ENCODE peak calls at places on chromosome 12, in seven cellular contexts. One of them, this sample, is unnamed.

GRCh38 chr12:118608770-118609344 is 232.5 kb downstream of the SUDS3 start:
- DNase-seq in AG10803: no peak
- DNase-seq in A549: no peak
- DNase-seq in ureter: no peak
- DNase-seq in Daoy: no peak
- DNase-seq in small intestine: no peak
- DNase-seq in CD8-positive, alpha-beta T cell: no peak
- DNase-seq in this sample: no peak

GRCh38 chr12:113310489-113310888 is 24.4 kb downstream of the SLC8B1 start:
- DNase-seq in AG10803: no peak
- DNase-seq in A549: peak; percentile 71
- DNase-seq in ureter: no peak
- DNase-seq in Daoy: peak; percentile 21
- DNase-seq in small intestine: peak; percentile 12
- DNase-seq in CD8-positive, alpha-beta T cell: no peak
- DNase-seq in this sample: no peak

GRCh38 chr12:120006248-120006975 is 17.4 kb downstream of the BICDL1 start:
- DNase-seq in AG10803: no peak
- DNase-seq in A549: no peak
- DNase-seq in ureter: no peak
- DNase-seq in Daoy: peak; percentile 48
- DNase-seq in small intestine: no peak
- DNase-seq in CD8-positive, alpha-beta T cell: no peak
- DNase-seq in this sample: no peak

GRCh38 chr12:120574106-120574505 is 7.1 kb downstream of the POP5 start:
- DNase-seq in AG10803: peak; percentile 18
- DNase-seq in A549: no peak
- DNase-seq in ureter: no peak
- DNase-seq in Daoy: no peak
- DNase-seq in small intestine: no peak
- DNase-seq in CD8-positive, alpha-beta T cell: no peak
- DNase-seq in this sample: no peak

GRCh38 chr12:64670856-64671639 is 60.8 kb downstream of the RASSF3 start:
- DNase-seq in AG10803: peak; percentile 60
- DNase-seq in A549: peak; percentile 74
- DNase-seq in ureter: no peak
- DNase-seq in Daoy: peak; percentile 57
- DNase-seq in small intestine: peak; percentile 91
- DNase-seq in CD8-positive, alpha-beta T cell: no peak
- DNase-seq in this sample: no peak

GRCh38 chr12:113473942-113474341 is 2.3 kb upstream of the LHX5 start:
- DNase-seq in AG10803: no peak
- DNase-seq in A549: no peak
- DNase-seq in ureter: no peak
- DNase-seq in Daoy: peak; percentile 45
- DNase-seq in small intestine: no peak
- DNase-seq in CD8-positive, alpha-beta T cell: no peak
- DNase-seq in this sample: no peak

GRCh38 chr12:50776749-50777728 is 13.1 kb downstream of the ATF1 start:
- DNase-seq in AG10803: no peak
- DNase-seq in A549: no peak
- DNase-seq in ureter: no peak
- DNase-seq in Daoy: no peak
- DNase-seq in small intestine: no peak
- DNase-seq in CD8-positive, alpha-beta T cell: no peak
- DNase-seq in this sample: no peak

GRCh38 chr12:78562358-78563205 is 302.0 kb upstream of the SYT1 start:
- DNase-seq in AG10803: peak; percentile 19
- DNase-seq in A549: peak; percentile 46
- DNase-seq in ureter: no peak
- DNase-seq in Daoy: no peak
- DNase-seq in small intestine: no peak
- DNase-seq in CD8-positive, alpha-beta T cell: no peak
- DNase-seq in this sample: no peak

GRCh38 chr12:47458273-47458672 is 247.6 kb downstream of the RPAP3 start:
- DNase-seq in AG10803: no peak
- DNase-seq in A549: peak; percentile 39
- DNase-seq in ureter: no peak
- DNase-seq in Daoy: no peak
- DNase-seq in small intestine: peak; percentile 3
- DNase-seq in CD8-positive, alpha-beta T cell: no peak
- DNase-seq in this sample: peak; percentile 16

GRCh38 chr12:89469361-89469760 is 55.2 kb downstream of the GALNT4 start:
- DNase-seq in AG10803: peak; percentile 29
- DNase-seq in A549: no peak
- DNase-seq in ureter: no peak
- DNase-seq in Daoy: peak; percentile 63
- DNase-seq in small intestine: no peak
- DNase-seq in CD8-positive, alpha-beta T cell: no peak
- DNase-seq in this sample: no peak

GRCh38 chr12:111102062-111102735 is 181.8 kb upstream of the MYL2 start:
- DNase-seq in AG10803: no peak
- DNase-seq in A549: no peak
- DNase-seq in ureter: peak; percentile 73
- DNase-seq in Daoy: no peak
- DNase-seq in small intestine: no peak
- DNase-seq in CD8-positive, alpha-beta T cell: no peak
- DNase-seq in this sample: no peak

GRCh38 chr12:65022960-65023359 is 98.1 kb downstream of the WIF1 start:
- DNase-seq in AG10803: no peak
- DNase-seq in A549: no peak
- DNase-seq in ureter: no peak
- DNase-seq in Daoy: no peak
- DNase-seq in small intestine: peak; percentile 90
- DNase-seq in CD8-positive, alpha-beta T cell: no peak
- DNase-seq in this sample: no peak

GRCh38 chr12:70645494-70646317 is 8.5 kb upstream of the PTPRB start:
- DNase-seq in AG10803: peak; percentile 92
- DNase-seq in A549: peak; percentile 84
- DNase-seq in ureter: peak; percentile 62
- DNase-seq in Daoy: peak; percentile 93
- DNase-seq in small intestine: peak; percentile 75
- DNase-seq in CD8-positive, alpha-beta T cell: peak; percentile 23
- DNase-seq in this sample: peak; percentile 14